ENCODE peak calls at places on chromosomes 16 and 17, in five cellular contexts. J is MV-4-11, V is omental fat pad, R is AG08395, E is Daoy. B is an unnamed sample.

GRCh38 chr16:11597737-11598136 is 11.0 kb upstream of the LITAF start:
- DNase-seq in J (peak; percentile 62), R (no peak), V (no peak), E (no peak), B (no peak)

GRCh38 chr17:42114118-42114517 is 1.6 kb upstream of the DHX58 start:
- DNase-seq in R (no peak), V (no peak), E (no peak), J (no peak), B (no peak)

GRCh38 chr16:69589434-69590269 is 23.9 kb downstream of the NFAT5 start:
- DNase-seq in R (no peak), J (peak; percentile 68), E (no peak), V (no peak), B (no peak)

GRCh38 chr16:70427786-70428177 is 11.1 kb downstream of the ST3GAL2 start:
- DNase-seq in J (no peak), E (no peak), V (no peak), R (no peak), B (no peak)

GRCh38 chr16:74111583-74111982 is 185.0 kb upstream of the PSMD7 start:
- DNase-seq in R (no peak), J (no peak), V (no peak), E (no peak), B (no peak)

GRCh38 chr17:47276868-47277267 is 23.2 kb downstream of the ITGB3 start:
- DNase-seq in E (peak; percentile 45), J (no peak), V (no peak), R (peak; percentile 83), B (peak; percentile 35)

GRCh38 chr17:3911271-3912053 is 4.8 kb downstream of the P2RX1 start:
- DNase-seq in R (no peak), E (no peak), J (peak; percentile 96), V (no peak), B (no peak)

GRCh38 chr17:45019177-45019711 is 32.2 kb downstream of the DCAKD start:
- DNase-seq in R (peak; percentile 77), V (no peak), E (peak; percentile 71), J (no peak), B (no peak)

GRCh38 chr17:67819722-67820121 is 5.6 kb upstream of the BPTF start:
- DNase-seq in E (no peak), J (no peak), R (no peak), V (no peak), B (no peak)

GRCh38 chr17:68602267-68602644 is 1.1 kb upstream of the FAM20A start:
- DNase-seq in V (no peak), J (no peak), E (no peak), R (no peak), B (no peak)

GRCh38 chr17:77738666-77739531 is 219.6 kb upstream of the TNRC6C start:
- DNase-seq in J (peak; percentile 56), V (no peak), R (no peak), E (peak; percentile 43), B (no peak)

GRCh38 chr17:10210151-10210574 is 11.8 kb upstream of the GAS7 start:
- DNase-seq in V (no peak), R (peak; percentile 32), E (peak; percentile 27), J (no peak), B (no peak)

GRCh38 chr17:48057626-48058025 is 9.5 kb downstream of the NFE2L1 start:
- DNase-seq in V (no peak), R (no peak), J (no peak), E (no peak), B (no peak)

GRCh38 chr17:27596571-27597187 is 34.3 kb upstream of the LGALS9 start:
- DNase-seq in E (no peak), R (no peak), J (no peak), V (no peak), B (no peak)

GRCh38 chr17:31584436-31585279 is 193.2 kb downstream of the RAB11FIP4 start:
- DNase-seq in R (no peak), V (no peak), J (peak; percentile 46), E (no peak), B (no peak)

GRCh38 chr16:24516900-24517669 is 22.3 kb upstream of the RBBP6 start:
- DNase-seq in V (peak; percentile 74), J (peak; percentile 81), R (peak; percentile 84), E (peak; percentile 70), B (peak; percentile 62)

GRCh38 chr17:50258647-50259483 is 15.4 kb upstream of the TMEM92 start:
- DNase-seq in J (no peak), E (no peak), R (peak; percentile 89), V (no peak), B (no peak)

GRCh38 chr16:27928542-27928941 is 135.0 kb downstream of the GSG1L start:
- DNase-seq in V (no peak), E (no peak), R (no peak), J (no peak), B (no peak)

GRCh38 chr17:1179635-1180433 is at the start of gene ABR:
- DNase-seq in J (no peak), V (no peak), E (peak; percentile 63), R (peak; percentile 72), B (no peak)

GRCh38 chr17:76139801-76140660 is 1.0 kb downstream of the FOXJ1 start:
- DNase-seq in E (no peak), V (no peak), J (no peak), R (no peak), B (no peak)

GRCh38 chr16:70370924-70371323 is 24.2 kb downstream of the DDX19A start:
- DNase-seq in R (no peak), E (no peak), J (no peak), V (no peak), B (no peak)

B was measured in GOT3.